ENCODE peak calls at places on chromosomes 4 and X, in five cellular contexts. One of them, this sample, is unnamed.

GRCh38 chr4:90845777-90846176 is 718.6 kb downstream of the CCSER1 start:
- DNase-seq in nephron progenitor cell: no peak
- DNase-seq in activated CD4-positive, alpha-beta T cell treated with anti-CD3 and anti-CD28 coated beads, Interleukin-2, amount 10 ng/mL, durations not matched to agents 7 days and 5 days: no peak
- DNase-seq in right cardiac atrium: no peak
- DNase-seq in heart left ventricle: no peak
- DNase-seq in this sample: no peak

GRCh38 chr4:37561803-37562207 is 124.4 kb downstream of the RELL1 start:
- DNase-seq in nephron progenitor cell: no peak
- DNase-seq in activated CD4-positive, alpha-beta T cell treated with anti-CD3 and anti-CD28 coated beads, Interleukin-2, amount 10 ng/mL, durations not matched to agents 7 days and 5 days: no peak
- DNase-seq in right cardiac atrium: no peak
- DNase-seq in heart left ventricle: no peak
- DNase-seq in this sample: no peak

GRCh38 chr4:168451744-168452394 is 28.4 kb downstream of the DDX60L start:
- DNase-seq in nephron progenitor cell: no peak
- DNase-seq in activated CD4-positive, alpha-beta T cell treated with anti-CD3 and anti-CD28 coated beads, Interleukin-2, amount 10 ng/mL, durations not matched to agents 7 days and 5 days: no peak
- DNase-seq in right cardiac atrium: no peak
- DNase-seq in heart left ventricle: no peak
- DNase-seq in this sample: no peak

GRCh38 chr4:56874166-56874565 is 33.5 kb upstream of the REST start:
- DNase-seq in nephron progenitor cell: no peak
- DNase-seq in activated CD4-positive, alpha-beta T cell treated with anti-CD3 and anti-CD28 coated beads, Interleukin-2, amount 10 ng/mL, durations not matched to agents 7 days and 5 days: no peak
- DNase-seq in right cardiac atrium: no peak
- DNase-seq in heart left ventricle: no peak
- DNase-seq in this sample: no peak

GRCh38 chrX:16664059-16664458 is 14.1 kb downstream of the S100G start:
- DNase-seq in nephron progenitor cell: no peak
- DNase-seq in activated CD4-positive, alpha-beta T cell treated with anti-CD3 and anti-CD28 coated beads, Interleukin-2, amount 10 ng/mL, durations not matched to agents 7 days and 5 days: no peak
- DNase-seq in right cardiac atrium: no peak
- DNase-seq in heart left ventricle: no peak
- DNase-seq in this sample: no peak

GRCh38 chr4:77827343-77827742 is 8.2 kb upstream of the CNOT6L start:
- DNase-seq in nephron progenitor cell: no peak
- DNase-seq in activated CD4-positive, alpha-beta T cell treated with anti-CD3 and anti-CD28 coated beads, Interleukin-2, amount 10 ng/mL, durations not matched to agents 7 days and 5 days: no peak
- DNase-seq in right cardiac atrium: no peak
- DNase-seq in heart left ventricle: no peak
- DNase-seq in this sample: no peak

GRCh38 chr4:185276036-185276435 is 66.6 kb downstream of the SNX25 start:
- DNase-seq in nephron progenitor cell: no peak
- DNase-seq in activated CD4-positive, alpha-beta T cell treated with anti-CD3 and anti-CD28 coated beads, Interleukin-2, amount 10 ng/mL, durations not matched to agents 7 days and 5 days: no peak
- DNase-seq in right cardiac atrium: no peak
- DNase-seq in heart left ventricle: no peak
- DNase-seq in this sample: no peak

GRCh38 chr4:1193206-1194027 is 21.0 kb upstream of the SPON2 start:
- DNase-seq in nephron progenitor cell: no peak
- DNase-seq in activated CD4-positive, alpha-beta T cell treated with anti-CD3 and anti-CD28 coated beads, Interleukin-2, amount 10 ng/mL, durations not matched to agents 7 days and 5 days: no peak
- DNase-seq in right cardiac atrium: peak
- DNase-seq in heart left ventricle: no peak
- DNase-seq in this sample: no peak

GRCh38 chrX:29172880-29173279 is 585.6 kb downstream of the IL1RAPL1 start:
- DNase-seq in nephron progenitor cell: no peak
- DNase-seq in activated CD4-positive, alpha-beta T cell treated with anti-CD3 and anti-CD28 coated beads, Interleukin-2, amount 10 ng/mL, durations not matched to agents 7 days and 5 days: no peak
- DNase-seq in right cardiac atrium: no peak
- DNase-seq in heart left ventricle: no peak
- DNase-seq in this sample: no peak

GRCh38 chr4:138037716-138038115 is 204.4 kb downstream of the SLC7A11 start:
- DNase-seq in nephron progenitor cell: no peak
- DNase-seq in activated CD4-positive, alpha-beta T cell treated with anti-CD3 and anti-CD28 coated beads, Interleukin-2, amount 10 ng/mL, durations not matched to agents 7 days and 5 days: no peak
- DNase-seq in right cardiac atrium: no peak
- DNase-seq in heart left ventricle: no peak
- DNase-seq in this sample: no peak

GRCh38 chr4:127249066-127249766 is 383.5 kb upstream of the INTU start:
- DNase-seq in nephron progenitor cell: no peak
- DNase-seq in activated CD4-positive, alpha-beta T cell treated with anti-CD3 and anti-CD28 coated beads, Interleukin-2, amount 10 ng/mL, durations not matched to agents 7 days and 5 days: no peak
- DNase-seq in right cardiac atrium: no peak
- DNase-seq in heart left ventricle: no peak
- DNase-seq in this sample: no peak

GRCh38 chr4:14916554-14917304 is 85.6 kb upstream of the CPEB2 start:
- DNase-seq in nephron progenitor cell: no peak
- DNase-seq in activated CD4-positive, alpha-beta T cell treated with anti-CD3 and anti-CD28 coated beads, Interleukin-2, amount 10 ng/mL, durations not matched to agents 7 days and 5 days: no peak
- DNase-seq in right cardiac atrium: peak
- DNase-seq in heart left ventricle: peak
- DNase-seq in this sample: no peak

GRCh38 chrX:110280954-110281353 is 36.9 kb downstream of the AMMECR1 start:
- DNase-seq in nephron progenitor cell: no peak
- DNase-seq in activated CD4-positive, alpha-beta T cell treated with anti-CD3 and anti-CD28 coated beads, Interleukin-2, amount 10 ng/mL, durations not matched to agents 7 days and 5 days: no peak
- DNase-seq in right cardiac atrium: no peak
- DNase-seq in heart left ventricle: no peak
- DNase-seq in this sample: no peak

GRCh38 chr4:5019274-5019673 is at the start of gene CYTL1:
- DNase-seq in nephron progenitor cell: peak
- DNase-seq in activated CD4-positive, alpha-beta T cell treated with anti-CD3 and anti-CD28 coated beads, Interleukin-2, amount 10 ng/mL, durations not matched to agents 7 days and 5 days: no peak
- DNase-seq in right cardiac atrium: peak
- DNase-seq in heart left ventricle: no peak
- DNase-seq in this sample: peak

GRCh38 chrX:71106427-71106826 is at the start of gene CXorf65:
- DNase-seq in nephron progenitor cell: no peak
- DNase-seq in activated CD4-positive, alpha-beta T cell treated with anti-CD3 and anti-CD28 coated beads, Interleukin-2, amount 10 ng/mL, durations not matched to agents 7 days and 5 days: no peak
- DNase-seq in right cardiac atrium: no peak
- DNase-seq in heart left ventricle: no peak
- DNase-seq in this sample: no peak

GRCh38 chrX:73916931-73917657 is 354.1 kb downstream of the CHIC1 start:
- DNase-seq in nephron progenitor cell: no peak
- DNase-seq in activated CD4-positive, alpha-beta T cell treated with anti-CD3 and anti-CD28 coated beads, Interleukin-2, amount 10 ng/mL, durations not matched to agents 7 days and 5 days: no peak
- DNase-seq in right cardiac atrium: no peak
- DNase-seq in heart left ventricle: no peak
- DNase-seq in this sample: no peak

GRCh38 chr4:8723222-8723980 is 130.8 kb downstream of the CPZ start:
- DNase-seq in nephron progenitor cell: no peak
- DNase-seq in activated CD4-positive, alpha-beta T cell treated with anti-CD3 and anti-CD28 coated beads, Interleukin-2, amount 10 ng/mL, durations not matched to agents 7 days and 5 days: no peak
- DNase-seq in right cardiac atrium: no peak
- DNase-seq in heart left ventricle: no peak
- DNase-seq in this sample: no peak

GRCh38 chr4:152817331-152817730 is 37.6 kb downstream of the ARFIP1 start:
- DNase-seq in nephron progenitor cell: no peak
- DNase-seq in activated CD4-positive, alpha-beta T cell treated with anti-CD3 and anti-CD28 coated beads, Interleukin-2, amount 10 ng/mL, durations not matched to agents 7 days and 5 days: no peak
- DNase-seq in right cardiac atrium: no peak
- DNase-seq in heart left ventricle: no peak
- DNase-seq in this sample: no peak

GRCh38 chr4:39085891-39086290 is 23.9 kb downstream of the KLHL5 start:
- DNase-seq in nephron progenitor cell: no peak
- DNase-seq in activated CD4-positive, alpha-beta T cell treated with anti-CD3 and anti-CD28 coated beads, Interleukin-2, amount 10 ng/mL, durations not matched to agents 7 days and 5 days: no peak
- DNase-seq in right cardiac atrium: no peak
- DNase-seq in heart left ventricle: no peak
- DNase-seq in this sample: no peak

GRCh38 chr4:38328963-38329729 is 334.9 kb upstream of the KLF3 start:
- DNase-seq in nephron progenitor cell: no peak
- DNase-seq in activated CD4-positive, alpha-beta T cell treated with anti-CD3 and anti-CD28 coated beads, Interleukin-2, amount 10 ng/mL, durations not matched to agents 7 days and 5 days: peak
- DNase-seq in right cardiac atrium: no peak
- DNase-seq in heart left ventricle: no peak
- DNase-seq in this sample: peak

GRCh38 chr4:115780268-115780667 is 666.8 kb upstream of the NDST4 start:
- DNase-seq in nephron progenitor cell: no peak
- DNase-seq in activated CD4-positive, alpha-beta T cell treated with anti-CD3 and anti-CD28 coated beads, Interleukin-2, amount 10 ng/mL, durations not matched to agents 7 days and 5 days: no peak
- DNase-seq in right cardiac atrium: no peak
- DNase-seq in heart left ventricle: no peak
- DNase-seq in this sample: no peak

GRCh38 chr4:175308236-175308635 is 390.1 kb downstream of the ADAM29 start:
- DNase-seq in nephron progenitor cell: no peak
- DNase-seq in activated CD4-positive, alpha-beta T cell treated with anti-CD3 and anti-CD28 coated beads, Interleukin-2, amount 10 ng/mL, durations not matched to agents 7 days and 5 days: no peak
- DNase-seq in right cardiac atrium: no peak
- DNase-seq in heart left ventricle: no peak
- DNase-seq in this sample: no peak